ENCODE peak calls at places on chromosomes 16 and 17, in six cellular contexts. A is breast epithelium, S is Caco-2, F is psoas muscle, R is HFFc6, V is osteoblast. X is an unnamed sample.

GRCh38 chr17:38460082-38460715 is 31.9 kb downstream of the ARHGAP23 start:
- DNase-seq in A (no peak), S (no peak), F (no peak), R (no peak), V (peak; percentile 26), X (no peak)

GRCh38 chr17:70053241-70054234 is 21.5 kb upstream of the KCNJ16 start:
- DNase-seq in A (no peak), S (no peak), F (no peak), R (no peak), V (no peak), X (no peak)

GRCh38 chr16:10579575-10579964 is 828 bp downstream of the EMP2 start:
- DNase-seq in A (no peak), S (no peak), F (no peak), R (no peak), V (no peak), X (no peak)

GRCh38 chr17:40290629-40291296 is 3.1 kb downstream of the CDC6 start:
- DNase-seq in A (no peak), S (peak; percentile 63), F (no peak), R (peak; percentile 96), V (peak; percentile 92), X (no peak)

GRCh38 chr16:23025692-23026305 is 123.5 kb downstream of the USP31 start:
- DNase-seq in A (no peak), S (no peak), F (no peak), R (peak; percentile 13), V (no peak), X (no peak)

GRCh38 chr16:15975172-15975571 is 25.8 kb downstream of the ABCC1 start:
- DNase-seq in A (no peak), S (no peak), F (no peak), R (no peak), V (no peak), X (no peak)

GRCh38 chr17:75625813-75626486 is 7.3 kb upstream of the SMIM5 start:
- DNase-seq in A (no peak), S (no peak), F (no peak), R (no peak), V (peak; percentile 96), X (peak; percentile 54)

GRCh38 chr17:13008461-13008860 is 9.4 kb downstream of the ELAC2 start:
- DNase-seq in A (no peak), S (no peak), F (no peak), R (no peak), V (no peak), X (no peak)

GRCh38 chr17:14737984-14738651 is 437.2 kb downstream of the HS3ST3B1 start:
- DNase-seq in A (peak; percentile 85), S (peak; percentile 47), F (peak; percentile 82), R (peak; percentile 93), V (peak; percentile 96), X (no peak)

GRCh38 chr17:80780381-80781187 is 211.1 kb upstream of the CHMP6 start:
- DNase-seq in A (no peak), S (peak; percentile 2), F (no peak), R (peak; percentile 47), V (no peak), X (no peak)

GRCh38 chr17:16313159-16314090 is 39.8 kb downstream of the CENPV start:
- DNase-seq in A (no peak), S (peak; percentile 65), F (no peak), R (no peak), V (peak; percentile 67), X (no peak)

GRCh38 chr17:30240177-30240576 is 4.7 kb upstream of the SLC6A4 start:
- DNase-seq in A (no peak), S (no peak), F (no peak), R (no peak), V (no peak), X (no peak)

GRCh38 chr17:78774456-78774855 is 7.6 kb downstream of the CYTH1 start:
- DNase-seq in A (no peak), S (no peak), F (no peak), R (no peak), V (no peak), X (no peak)

GRCh38 chr17:44906987-44907681 is 7.9 kb upstream of the EFTUD2 start:
- DNase-seq in A (no peak), S (no peak), F (no peak), R (no peak), V (peak; percentile 85), X (no peak)

GRCh38 chr17:57940653-57941329 is 14.4 kb downstream of the CUEDC1 start:
- DNase-seq in A (peak; percentile 45), S (no peak), F (peak; percentile 47), R (no peak), V (peak; percentile 66), X (no peak)

GRCh38 chr17:81518785-81519283 is 6.2 kb upstream of the ACTG1 start:
- DNase-seq in A (no peak), S (peak; percentile 67), F (peak; percentile 50), R (no peak), V (peak; percentile 97), X (no peak)

GRCh38 chr16:69217433-69217832 is 30.5 kb downstream of the SNTB2 start:
- DNase-seq in A (no peak), S (no peak), F (no peak), R (peak; percentile 50), V (peak; percentile 67), X (no peak)

GRCh38 chr16:67277294-67277998 is 1.9 kb upstream of the PLEKHG4 start:
- DNase-seq in A (peak; percentile 81), S (no peak), F (peak; percentile 76), R (peak; percentile 98), V (peak; percentile 100), X (no peak)

GRCh38 chr16:80346160-80346632 is 194.6 kb upstream of the DYNLRB2 start:
- DNase-seq in A (no peak), S (no peak), F (no peak), R (no peak), V (peak; percentile 83), X (no peak)

GRCh38 chr17:15967706-15968399 is 22.9 kb downstream of the ADORA2B start:
- DNase-seq in A (no peak), S (no peak), F (no peak), R (no peak), V (no peak), X (no peak)

GRCh38 chr17:76709077-76709950 is 1.5 kb downstream of the MXRA7 start:
- DNase-seq in A (peak; percentile 63), S (no peak), F (peak; percentile 87), R (peak; percentile 99), V (peak; percentile 99), X (peak; percentile 17)

GRCh38 chr16:89369266-89369895 is 121.0 kb downstream of the ANKRD11 start:
- DNase-seq in A (no peak), S (no peak), F (no peak), R (no peak), V (peak; percentile 58), X (no peak)

GRCh38 chr17:57528084-57528451 is 217.0 kb downstream of the CCDC182 start:
- DNase-seq in A (no peak), S (peak; percentile 89), F (no peak), R (no peak), V (no peak), X (no peak)

GRCh38 chr16:81101702-81102101 is 5.5 kb upstream of the GCSH start:
- DNase-seq in A (no peak), S (no peak), F (no peak), R (no peak), V (no peak), X (no peak)

GRCh38 chr17:6894206-6894528 is 62.6 kb upstream of the TEKT1 start:
- DNase-seq in A (no peak), S (no peak), F (no peak), R (no peak), V (peak; percentile 76), X (no peak)
- TF ChIP-seq CTCF in A (no peak), S (no peak), F (peak; percentile 24), R (peak; percentile 66), V (peak; percentile 30), X (peak; percentile 58)

GRCh38 chr17:49254066-49254465 is 23.5 kb upstream of the PHOSPHO1 start:
- DNase-seq in A (no peak), S (no peak), F (no peak), R (no peak), V (peak; percentile 13), X (no peak)
- TF ChIP-seq CTCF in A (no peak), S (peak; percentile 25), F (no peak), R (no peak), V (no peak), X (no peak)

DNA sequence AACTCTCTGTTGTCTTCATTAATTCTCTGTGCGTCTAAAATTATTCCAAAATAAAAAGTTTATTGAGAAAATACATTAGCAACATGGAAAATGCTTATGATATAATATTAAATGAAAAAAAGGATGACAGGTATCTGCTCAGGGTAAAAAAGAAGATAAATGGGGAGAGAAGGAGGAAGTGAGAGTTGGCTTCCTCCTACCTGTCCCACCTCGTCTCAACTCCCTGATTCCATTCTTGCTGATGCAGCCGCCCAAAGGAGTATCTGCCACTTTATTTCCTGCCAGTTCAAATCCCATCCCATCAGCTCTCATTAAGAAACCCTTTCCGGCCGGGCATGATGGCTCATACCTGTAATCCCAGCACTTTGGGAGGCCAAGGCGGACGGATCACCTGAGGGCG is 72.5 kb upstream of the ALOX12 start:
- DNase-seq in A (no peak), S (no peak), F (no peak), R (no peak), V (no peak), X (no peak)
- TF ChIP-seq CTCF in A (no peak), S (no peak), F (no peak), R (no peak), V (no peak), X (no peak)

GRCh38 chr17:43199633-43200032 is 12.0 kb upstream of the TMEM106A start:
- DNase-seq in A (no peak), S (no peak), F (no peak), R (no peak), V (no peak), X (no peak)

DNA sequence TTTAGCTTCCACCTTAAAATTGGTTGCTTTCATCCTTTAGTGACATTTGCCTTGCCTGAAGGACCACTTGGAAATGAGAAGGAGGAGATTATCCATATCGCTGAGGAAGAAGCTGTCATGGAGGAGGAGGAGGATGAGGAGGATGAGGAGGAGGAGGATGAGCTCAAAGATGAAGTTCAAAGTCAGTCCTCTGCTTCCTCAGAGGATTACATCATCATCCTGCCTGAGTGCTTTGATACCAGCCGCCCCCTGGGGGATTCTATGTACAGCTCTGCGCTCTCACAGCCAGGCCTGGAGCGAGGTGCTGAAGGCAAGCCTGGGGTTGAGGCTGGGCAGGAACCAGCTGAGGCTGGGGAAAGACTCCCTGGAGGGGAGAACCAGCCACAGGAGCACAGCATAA is 11.5 kb upstream of the TMEM106A start:
- DNase-seq in A (no peak), S (no peak), F (no peak), R (no peak), V (no peak), X (no peak)
- TF ChIP-seq CTCF in A (no peak), S (no peak), F (no peak), R (no peak), V (no peak), X (no peak)

DNA sequence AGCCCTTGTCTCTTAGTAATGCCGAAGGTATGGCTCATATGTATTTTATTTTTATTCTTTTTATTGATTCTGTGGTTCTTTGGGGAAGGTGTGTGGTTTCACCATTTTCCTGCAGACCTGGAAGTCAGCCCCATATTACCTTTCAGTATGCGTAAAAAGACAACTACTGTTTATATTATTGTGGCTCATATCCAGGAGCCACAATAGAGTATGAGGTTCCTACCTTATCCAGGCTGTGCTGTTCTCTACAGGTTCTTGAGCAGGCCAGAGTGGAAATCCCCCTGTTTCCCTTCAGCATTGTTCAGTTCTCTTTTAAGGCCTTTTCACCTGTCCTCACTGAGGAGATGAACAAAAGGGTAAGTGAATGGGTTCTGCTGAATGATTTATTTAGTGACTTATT is 33.2 kb downstream of the REXO5 start:
- DNase-seq in A (no peak), S (no peak), F (no peak), R (no peak), V (no peak), X (no peak)
- TF ChIP-seq CTCF in A (no peak), S (no peak), F (no peak), R (no peak), V (no peak), X (no peak)